ENCODE peak calls at places on chromosomes 13 and 19, in seven cellular contexts. One of them, this sample, is unnamed.
A peak's percentile ranks its signal among the peaks of the same experiment; 100 is the strongest.

GRCh38 chr19:45117167-45117594 is 24.2 kb downstream of the PPP1R37 start:
- DNase-seq in colonic mucosa: no peak
- DNase-seq in breast epithelium: no peak
- DNase-seq in stimulated activated CD8-positive, alpha-beta memory T cell treated with anti-CD3 and anti-CD28 coated beads, Interleukin-15, amount 100 ng/mL, for 24 hours: no peak
- DNase-seq in AG09319: no peak
- DNase-seq in GM03348: no peak
- DNase-seq in Calu3: no peak
- DNase-seq in this sample: no peak

GRCh38 chr19:19303411-19303810 is 16.9 kb downstream of the SUGP1 start:
- DNase-seq in colonic mucosa: no peak
- DNase-seq in breast epithelium: no peak
- DNase-seq in stimulated activated CD8-positive, alpha-beta memory T cell treated with anti-CD3 and anti-CD28 coated beads, Interleukin-15, amount 100 ng/mL, for 24 hours: no peak
- DNase-seq in AG09319: no peak
- DNase-seq in GM03348: no peak
- DNase-seq in Calu3: no peak
- DNase-seq in this sample: no peak

GRCh38 chr13:110816500-110816899 is 98.4 kb downstream of the ANKRD10 start:
- DNase-seq in colonic mucosa: no peak
- DNase-seq in breast epithelium: no peak
- DNase-seq in stimulated activated CD8-positive, alpha-beta memory T cell treated with anti-CD3 and anti-CD28 coated beads, Interleukin-15, amount 100 ng/mL, for 24 hours: no peak
- DNase-seq in AG09319: no peak
- DNase-seq in GM03348: no peak
- DNase-seq in Calu3: no peak
- DNase-seq in this sample: no peak

GRCh38 chr19:53311897-53312296 is 21.7 kb upstream of the ZNF845 start:
- DNase-seq in colonic mucosa: no peak
- DNase-seq in breast epithelium: no peak
- DNase-seq in stimulated activated CD8-positive, alpha-beta memory T cell treated with anti-CD3 and anti-CD28 coated beads, Interleukin-15, amount 100 ng/mL, for 24 hours: no peak
- DNase-seq in AG09319: no peak
- DNase-seq in GM03348: no peak
- DNase-seq in Calu3: no peak
- DNase-seq in this sample: no peak

GRCh38 chr13:72204291-72204690 is 337.3 kb upstream of the DACH1 start:
- DNase-seq in colonic mucosa: no peak
- DNase-seq in breast epithelium: no peak
- DNase-seq in stimulated activated CD8-positive, alpha-beta memory T cell treated with anti-CD3 and anti-CD28 coated beads, Interleukin-15, amount 100 ng/mL, for 24 hours: no peak
- DNase-seq in AG09319: peak; percentile 16
- DNase-seq in GM03348: no peak
- DNase-seq in Calu3: no peak
- DNase-seq in this sample: no peak

GRCh38 chr19:35206379-35206778 is 22.2 kb downstream of the FAM187B start:
- DNase-seq in colonic mucosa: no peak
- DNase-seq in breast epithelium: no peak
- DNase-seq in stimulated activated CD8-positive, alpha-beta memory T cell treated with anti-CD3 and anti-CD28 coated beads, Interleukin-15, amount 100 ng/mL, for 24 hours: no peak
- DNase-seq in AG09319: no peak
- DNase-seq in GM03348: no peak
- DNase-seq in Calu3: no peak
- DNase-seq in this sample: no peak

GRCh38 chr19:17719730-17720486 is 628 bp downstream of the MAP1S start:
- DNase-seq in colonic mucosa: peak; percentile 60
- DNase-seq in breast epithelium: peak; percentile 59
- DNase-seq in stimulated activated CD8-positive, alpha-beta memory T cell treated with anti-CD3 and anti-CD28 coated beads, Interleukin-15, amount 100 ng/mL, for 24 hours: no peak
- DNase-seq in AG09319: no peak
- DNase-seq in GM03348: peak; percentile 32
- DNase-seq in Calu3: peak; percentile 44
- DNase-seq in this sample: peak; percentile 73

GRCh38 chr13:40518481-40518882 is 148.0 kb downstream of the FOXO1 start:
- DNase-seq in colonic mucosa: no peak
- DNase-seq in breast epithelium: no peak
- DNase-seq in stimulated activated CD8-positive, alpha-beta memory T cell treated with anti-CD3 and anti-CD28 coated beads, Interleukin-15, amount 100 ng/mL, for 24 hours: peak; percentile 13
- DNase-seq in AG09319: no peak
- DNase-seq in GM03348: no peak
- DNase-seq in Calu3: peak; percentile 48
- DNase-seq in this sample: peak; percentile 44

GRCh38 chr13:113432509-113433270 is 20.6 kb downstream of the ADPRHL1 start:
- DNase-seq in colonic mucosa: no peak
- DNase-seq in breast epithelium: no peak
- DNase-seq in stimulated activated CD8-positive, alpha-beta memory T cell treated with anti-CD3 and anti-CD28 coated beads, Interleukin-15, amount 100 ng/mL, for 24 hours: no peak
- DNase-seq in AG09319: no peak
- DNase-seq in GM03348: no peak
- DNase-seq in Calu3: no peak
- DNase-seq in this sample: no peak

GRCh38 chr19:42272989-42273406 is 3.9 kb downstream of the CIC start:
- DNase-seq in colonic mucosa: no peak
- DNase-seq in breast epithelium: no peak
- DNase-seq in stimulated activated CD8-positive, alpha-beta memory T cell treated with anti-CD3 and anti-CD28 coated beads, Interleukin-15, amount 100 ng/mL, for 24 hours: no peak
- DNase-seq in AG09319: no peak
- DNase-seq in GM03348: no peak
- DNase-seq in Calu3: no peak
- DNase-seq in this sample: no peak

GRCh38 chr13:21031594-21031993 is 29.8 kb downstream of the LATS2 start:
- DNase-seq in colonic mucosa: no peak
- DNase-seq in breast epithelium: no peak
- DNase-seq in stimulated activated CD8-positive, alpha-beta memory T cell treated with anti-CD3 and anti-CD28 coated beads, Interleukin-15, amount 100 ng/mL, for 24 hours: no peak
- DNase-seq in AG09319: no peak
- DNase-seq in GM03348: no peak
- DNase-seq in Calu3: no peak
- DNase-seq in this sample: no peak

GRCh38 chr13:27396252-27396846 is 28.1 kb upstream of the GTF3A start:
- DNase-seq in colonic mucosa: no peak
- DNase-seq in breast epithelium: no peak
- DNase-seq in stimulated activated CD8-positive, alpha-beta memory T cell treated with anti-CD3 and anti-CD28 coated beads, Interleukin-15, amount 100 ng/mL, for 24 hours: no peak
- DNase-seq in AG09319: no peak
- DNase-seq in GM03348: no peak
- DNase-seq in Calu3: no peak
- DNase-seq in this sample: no peak

GRCh38 chr13:39968646-39969475 is 313.4 kb downstream of the COG6 start:
- DNase-seq in colonic mucosa: no peak
- DNase-seq in breast epithelium: no peak
- DNase-seq in stimulated activated CD8-positive, alpha-beta memory T cell treated with anti-CD3 and anti-CD28 coated beads, Interleukin-15, amount 100 ng/mL, for 24 hours: no peak
- DNase-seq in AG09319: no peak
- DNase-seq in GM03348: no peak
- DNase-seq in Calu3: no peak
- DNase-seq in this sample: no peak

GRCh38 chr19:40601061-40601973 is at the start of gene LTBP4:
- DNase-seq in colonic mucosa: peak; percentile 67
- DNase-seq in breast epithelium: no peak
- DNase-seq in stimulated activated CD8-positive, alpha-beta memory T cell treated with anti-CD3 and anti-CD28 coated beads, Interleukin-15, amount 100 ng/mL, for 24 hours: no peak
- DNase-seq in AG09319: no peak
- DNase-seq in GM03348: peak; percentile 53
- DNase-seq in Calu3: peak; percentile 48
- DNase-seq in this sample: no peak

GRCh38 chr13:108249150-108249549 is 20.4 kb upstream of the TNFSF13B start:
- DNase-seq in colonic mucosa: no peak
- DNase-seq in breast epithelium: no peak
- DNase-seq in stimulated activated CD8-positive, alpha-beta memory T cell treated with anti-CD3 and anti-CD28 coated beads, Interleukin-15, amount 100 ng/mL, for 24 hours: no peak
- DNase-seq in AG09319: no peak
- DNase-seq in GM03348: no peak
- DNase-seq in Calu3: no peak
- DNase-seq in this sample: no peak

GRCh38 chr19:4517451-4518057 is 732 bp downstream of the PLIN4 start:
- DNase-seq in colonic mucosa: no peak
- DNase-seq in breast epithelium: no peak
- DNase-seq in stimulated activated CD8-positive, alpha-beta memory T cell treated with anti-CD3 and anti-CD28 coated beads, Interleukin-15, amount 100 ng/mL, for 24 hours: no peak
- DNase-seq in AG09319: no peak
- DNase-seq in GM03348: no peak
- DNase-seq in Calu3: no peak
- DNase-seq in this sample: no peak

GRCh38 chr19:7637374-7638256 is 705 bp downstream of the STXBP2 start:
- DNase-seq in colonic mucosa: peak; percentile 59
- DNase-seq in breast epithelium: no peak
- DNase-seq in stimulated activated CD8-positive, alpha-beta memory T cell treated with anti-CD3 and anti-CD28 coated beads, Interleukin-15, amount 100 ng/mL, for 24 hours: no peak
- DNase-seq in AG09319: no peak
- DNase-seq in GM03348: no peak
- DNase-seq in Calu3: peak; percentile 53
- DNase-seq in this sample: peak; percentile 73

GRCh38 chr13:51728972-51729371 is 75.0 kb downstream of the DHRS12 start:
- DNase-seq in colonic mucosa: no peak
- DNase-seq in breast epithelium: no peak
- DNase-seq in stimulated activated CD8-positive, alpha-beta memory T cell treated with anti-CD3 and anti-CD28 coated beads, Interleukin-15, amount 100 ng/mL, for 24 hours: no peak
- DNase-seq in AG09319: peak; percentile 54
- DNase-seq in GM03348: peak; percentile 64
- DNase-seq in Calu3: no peak
- DNase-seq in this sample: no peak

GRCh38 chr19:42693760-42694350 is 46.4 kb downstream of the PSG3 start:
- DNase-seq in colonic mucosa: no peak
- DNase-seq in breast epithelium: no peak
- DNase-seq in stimulated activated CD8-positive, alpha-beta memory T cell treated with anti-CD3 and anti-CD28 coated beads, Interleukin-15, amount 100 ng/mL, for 24 hours: no peak
- DNase-seq in AG09319: peak; percentile 14
- DNase-seq in GM03348: peak; percentile 83
- DNase-seq in Calu3: peak; percentile 85
- DNase-seq in this sample: no peak

GRCh38 chr19:8552810-8553209 is 24.4 kb downstream of the MYO1F start:
- DNase-seq in colonic mucosa: no peak
- DNase-seq in breast epithelium: no peak
- DNase-seq in stimulated activated CD8-positive, alpha-beta memory T cell treated with anti-CD3 and anti-CD28 coated beads, Interleukin-15, amount 100 ng/mL, for 24 hours: no peak
- DNase-seq in AG09319: no peak
- DNase-seq in GM03348: no peak
- DNase-seq in Calu3: peak; percentile 3
- DNase-seq in this sample: no peak

GRCh38 chr19:33412617-33413425 is 39.3 kb downstream of the CEBPG start:
- DNase-seq in colonic mucosa: no peak
- DNase-seq in breast epithelium: no peak
- DNase-seq in stimulated activated CD8-positive, alpha-beta memory T cell treated with anti-CD3 and anti-CD28 coated beads, Interleukin-15, amount 100 ng/mL, for 24 hours: no peak
- DNase-seq in AG09319: no peak
- DNase-seq in GM03348: no peak
- DNase-seq in Calu3: no peak
- DNase-seq in this sample: no peak

GRCh38 chr19:10593820-10594637 is 6.9 kb upstream of the AP1M2 start:
- DNase-seq in colonic mucosa: no peak
- DNase-seq in breast epithelium: no peak
- DNase-seq in stimulated activated CD8-positive, alpha-beta memory T cell treated with anti-CD3 and anti-CD28 coated beads, Interleukin-15, amount 100 ng/mL, for 24 hours: no peak
- DNase-seq in AG09319: no peak
- DNase-seq in GM03348: peak; percentile 43
- DNase-seq in Calu3: no peak
- DNase-seq in this sample: no peak

GRCh38 chr19:2154587-2155075 is 3.3 kb upstream of the AP3D1 start:
- DNase-seq in colonic mucosa: peak; percentile 64
- DNase-seq in breast epithelium: no peak
- DNase-seq in stimulated activated CD8-positive, alpha-beta memory T cell treated with anti-CD3 and anti-CD28 coated beads, Interleukin-15, amount 100 ng/mL, for 24 hours: no peak
- DNase-seq in AG09319: no peak
- DNase-seq in GM03348: no peak
- DNase-seq in Calu3: peak; percentile 66
- DNase-seq in this sample: no peak